ENCODE peak calls at places on chromosome 2, in four cellular contexts. I is prostate gland, M is breast epithelium, A is lower leg skin. T is an unnamed sample.

GRCh38 chr2:235608200-235608591 is 114.4 kb downstream of the AGAP1 start:
- DNase-seq in I (no peak), M (no peak), A (no peak), T (no peak)

GRCh38 chr2:12478151-12479041 is 238.3 kb upstream of the TRIB2 start:
- DNase-seq in I (no peak), M (no peak), A (no peak), T (no peak)

GRCh38 chr2:8290771-8291352 is 391.0 kb upstream of the ID2 start:
- DNase-seq in I (no peak), M (no peak), A (no peak), T (no peak)

GRCh38 chr2:158043181-158043948 is 58.3 kb upstream of the UPP2 start:
- DNase-seq in I (no peak), M (no peak), A (no peak), T (no peak)

GRCh38 chr2:105396254-105397024 is 2.4 kb downstream of the FHL2 start:
- DNase-seq in I (no peak), M (peak), A (peak), T (peak)

GRCh38 chr2:126849486-126849885 is 49.2 kb upstream of the TEX51 start:
- DNase-seq in I (no peak), M (no peak), A (no peak), T (no peak)

GRCh38 chr2:18829331-18829902 is 240.0 kb upstream of the NT5C1B start:
- DNase-seq in I (peak), M (no peak), A (no peak), T (no peak)

GRCh38 chr2:15357186-15357585 is 203.9 kb downstream of the NBAS start:
- DNase-seq in I (no peak), M (no peak), A (no peak), T (no peak)

GRCh38 chr2:98775146-98775988 is 44.4 kb upstream of the MGAT4A start:
- DNase-seq in I (peak), M (peak), A (no peak), T (no peak)

GRCh38 chr2:10475811-10476660 is 27.9 kb upstream of the ODC1 start:
- DNase-seq in I (no peak), M (no peak), A (no peak), T (peak)

GRCh38 chr2:3377279-3377611 is 373 bp downstream of the EIPR1 start:
- DNase-seq in I (no peak), M (no peak), A (no peak), T (no peak)

GRCh38 chr2:233448220-233448559 is 93.9 kb downstream of the DGKD start:
- DNase-seq in I (no peak), M (no peak), A (no peak), T (peak)

GRCh38 chr2:15731213-15731888 is 139.7 kb downstream of the DDX1 start:
- DNase-seq in I (no peak), M (no peak), A (no peak), T (no peak)

GRCh38 chr2:43251171-43251731 is 24.8 kb upstream of the ZFP36L2 start:
- DNase-seq in I (peak), M (peak), A (no peak), T (no peak)
- TF ChIP-seq POLR2A in I (peak), M (no peak), A (no peak), T (no peak)

DNA sequence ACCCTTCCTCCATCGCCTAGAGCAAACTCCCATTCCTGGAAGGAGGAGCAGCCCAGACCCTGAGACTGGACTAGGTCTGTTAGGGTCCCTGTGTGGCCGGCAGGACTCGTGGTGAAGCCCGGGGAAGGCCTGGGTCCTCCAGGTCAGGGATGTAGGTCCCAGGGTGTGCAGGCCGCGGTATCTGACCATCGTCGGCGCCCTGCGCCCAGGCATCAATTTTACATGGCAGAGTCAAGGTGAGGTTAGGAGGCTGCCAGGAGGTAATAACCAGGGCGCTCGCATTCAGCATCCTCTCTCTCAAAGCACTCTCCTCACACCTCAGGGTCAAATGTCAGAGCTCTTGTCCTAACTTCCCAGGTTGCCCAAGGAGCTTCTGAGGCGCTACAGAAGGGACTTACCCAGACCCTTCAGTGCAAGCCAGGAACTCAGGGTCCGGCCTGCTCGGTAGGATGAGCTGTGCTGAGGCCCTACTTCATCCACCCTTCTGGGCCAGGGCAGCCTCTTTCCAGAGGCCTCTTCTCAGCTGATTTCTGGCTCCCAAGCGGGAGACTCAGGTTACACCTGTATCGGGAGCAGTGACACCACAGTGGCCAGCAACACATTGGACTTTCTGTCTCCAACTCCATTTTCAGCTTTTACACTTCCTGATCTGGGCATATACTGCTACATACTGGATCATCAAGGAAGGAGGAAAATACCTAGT is 646 bp downstream of the SH2D6 start:
- DNase-seq in I (no peak), M (no peak), A (no peak), T (no peak)
- TF ChIP-seq POLR2A in I (no peak), M (no peak), A (no peak), T (no peak)

GRCh38 chr2:180071797-180072196 is 64.7 kb upstream of the CWC22 start:
- DNase-seq in I (no peak), M (no peak), A (no peak), T (no peak)

GRCh38 chr2:180077295-180077906 is 70.3 kb upstream of the CWC22 start:
- DNase-seq in I (no peak), M (no peak), A (no peak), T (no peak)

DNA sequence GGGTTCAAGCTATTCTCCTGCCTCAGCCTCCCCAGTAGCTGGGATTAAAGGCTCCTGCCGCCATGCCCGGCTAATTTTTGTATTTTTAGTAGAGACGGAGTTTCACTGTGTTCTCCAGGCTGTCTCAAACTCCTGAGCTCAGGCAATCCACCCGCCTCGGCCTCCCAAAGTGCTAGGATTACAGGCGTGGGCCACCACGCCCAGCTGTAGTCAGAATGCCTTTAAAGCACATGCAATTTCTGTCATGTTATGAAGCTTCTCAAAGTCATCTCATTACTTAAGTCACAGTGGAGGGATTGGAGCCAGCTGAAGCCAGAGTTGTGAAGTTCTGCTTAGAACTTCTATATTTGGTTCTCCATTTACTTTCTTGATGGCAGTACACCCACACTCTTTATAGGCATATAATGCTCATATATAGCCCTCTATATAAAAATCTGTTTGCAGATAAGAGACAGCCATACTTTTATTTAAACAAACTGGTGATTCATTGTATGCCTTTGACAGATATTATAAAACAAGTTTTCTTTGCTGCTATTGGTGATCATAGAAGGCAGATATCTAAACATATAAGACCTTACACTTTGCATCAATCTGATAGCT is 68.8 kb upstream of the CWC22 start:
- DNase-seq in I (no peak), M (no peak), A (no peak), T (no peak)
- TF ChIP-seq POLR2A in I (no peak), M (no peak), A (no peak), T (no peak)

GRCh38 chr2:173553589-173553988 is 198.9 kb downstream of the CDCA7 start:
- DNase-seq in I (no peak), M (no peak), A (no peak), T (no peak)
- TF ChIP-seq POLR2A in I (no peak), M (no peak), A (no peak), T (no peak)

GRCh38 chr2:176105078-176105726 is 1.9 kb upstream of the HOXD11 start:
- DNase-seq in I (no peak), M (no peak), A (no peak), T (peak)
- TF ChIP-seq POLR2A in I (no peak), M (no peak), A (no peak), T (peak)